ENCODE peak calls at places on chromosomes 1 and 21, in ten cellular contexts. One of them, this sample, is unnamed.

GRCh38 chr1:161739865-161740566 is 9.6 kb upstream of the DUSP12 start:
- DNase-seq in stimulated activated CD4-positive, alpha-beta T cell treated with anti-CD3 and anti-CD28 coated beads, Interleukin-4, amount 100 ng/mL, for 1 hour: no peak
- DNase-seq in activated CD8-positive, alpha-beta memory T cell treated with anti-CD3 and anti-CD28 coated beads for 24 hours: no peak
- DNase-seq in LNCaP clone FGC: no peak
- DNase-seq in foreskin fibroblast: no peak
- DNase-seq in WTC11: no peak
- DNase-seq in mucosa of descending colon: peak
- DNase-seq in iPS DF 6.9: no peak
- DNase-seq in ELF-1: no peak
- DNase-seq in activated T-cell treated with anti-CD3 and anti-CD28 coated beads for 1 hour: no peak
- DNase-seq in this sample: no peak

GRCh38 chr1:234554478-234555311 is 55.3 kb downstream of the IRF2BP2 start:
- DNase-seq in iPS DF 6.9: no peak
- DNase-seq in activated CD8-positive, alpha-beta memory T cell treated with anti-CD3 and anti-CD28 coated beads for 24 hours: no peak
- DNase-seq in activated T-cell treated with anti-CD3 and anti-CD28 coated beads for 1 hour: no peak
- DNase-seq in foreskin fibroblast: no peak
- DNase-seq in mucosa of descending colon: no peak
- DNase-seq in WTC11: no peak
- DNase-seq in stimulated activated CD4-positive, alpha-beta T cell treated with anti-CD3 and anti-CD28 coated beads, Interleukin-4, amount 100 ng/mL, for 1 hour: no peak
- DNase-seq in ELF-1: peak
- DNase-seq in LNCaP clone FGC: no peak
- DNase-seq in this sample: no peak

GRCh38 chr1:203216274-203217138 is 13.0 kb downstream of the CHIT1 start:
- DNase-seq in foreskin fibroblast: peak
- DNase-seq in activated CD8-positive, alpha-beta memory T cell treated with anti-CD3 and anti-CD28 coated beads for 24 hours: peak
- DNase-seq in WTC11: peak
- DNase-seq in activated T-cell treated with anti-CD3 and anti-CD28 coated beads for 1 hour: peak
- DNase-seq in iPS DF 6.9: peak
- DNase-seq in mucosa of descending colon: peak
- DNase-seq in ELF-1: peak
- DNase-seq in LNCaP clone FGC: peak
- DNase-seq in stimulated activated CD4-positive, alpha-beta T cell treated with anti-CD3 and anti-CD28 coated beads, Interleukin-4, amount 100 ng/mL, for 1 hour: peak
- DNase-seq in this sample: peak

GRCh38 chr1:54310439-54311328 is 95.5 kb downstream of the SSBP3 start:
- DNase-seq in mucosa of descending colon: peak
- DNase-seq in activated T-cell treated with anti-CD3 and anti-CD28 coated beads for 1 hour: no peak
- DNase-seq in WTC11: peak
- DNase-seq in ELF-1: peak
- DNase-seq in activated CD8-positive, alpha-beta memory T cell treated with anti-CD3 and anti-CD28 coated beads for 24 hours: no peak
- DNase-seq in iPS DF 6.9: peak
- DNase-seq in foreskin fibroblast: no peak
- DNase-seq in stimulated activated CD4-positive, alpha-beta T cell treated with anti-CD3 and anti-CD28 coated beads, Interleukin-4, amount 100 ng/mL, for 1 hour: peak
- DNase-seq in LNCaP clone FGC: no peak
- DNase-seq in this sample: peak

GRCh38 chr1:74161494-74161893 is 36.5 kb downstream of the LRRIQ3 start:
- DNase-seq in foreskin fibroblast: no peak
- DNase-seq in ELF-1: no peak
- DNase-seq in stimulated activated CD4-positive, alpha-beta T cell treated with anti-CD3 and anti-CD28 coated beads, Interleukin-4, amount 100 ng/mL, for 1 hour: no peak
- DNase-seq in LNCaP clone FGC: no peak
- DNase-seq in activated CD8-positive, alpha-beta memory T cell treated with anti-CD3 and anti-CD28 coated beads for 24 hours: no peak
- DNase-seq in iPS DF 6.9: no peak
- DNase-seq in WTC11: no peak
- DNase-seq in mucosa of descending colon: no peak
- DNase-seq in activated T-cell treated with anti-CD3 and anti-CD28 coated beads for 1 hour: no peak
- DNase-seq in this sample: no peak

GRCh38 chr1:91846007-91846620 is 39.8 kb downstream of the TGFBR3 start:
- DNase-seq in mucosa of descending colon: peak
- DNase-seq in foreskin fibroblast: peak
- DNase-seq in iPS DF 6.9: no peak
- DNase-seq in ELF-1: peak
- DNase-seq in activated CD8-positive, alpha-beta memory T cell treated with anti-CD3 and anti-CD28 coated beads for 24 hours: no peak
- DNase-seq in activated T-cell treated with anti-CD3 and anti-CD28 coated beads for 1 hour: no peak
- DNase-seq in LNCaP clone FGC: peak
- DNase-seq in WTC11: no peak
- DNase-seq in stimulated activated CD4-positive, alpha-beta T cell treated with anti-CD3 and anti-CD28 coated beads, Interleukin-4, amount 100 ng/mL, for 1 hour: no peak
- DNase-seq in this sample: peak

GRCh38 chr1:51576923-51577322 is 40.0 kb upstream of the OSBPL9 start:
- DNase-seq in WTC11: no peak
- DNase-seq in LNCaP clone FGC: no peak
- DNase-seq in mucosa of descending colon: no peak
- DNase-seq in activated T-cell treated with anti-CD3 and anti-CD28 coated beads for 1 hour: no peak
- DNase-seq in ELF-1: no peak
- DNase-seq in stimulated activated CD4-positive, alpha-beta T cell treated with anti-CD3 and anti-CD28 coated beads, Interleukin-4, amount 100 ng/mL, for 1 hour: no peak
- DNase-seq in foreskin fibroblast: no peak
- DNase-seq in iPS DF 6.9: no peak
- DNase-seq in activated CD8-positive, alpha-beta memory T cell treated with anti-CD3 and anti-CD28 coated beads for 24 hours: no peak
- DNase-seq in this sample: no peak

GRCh38 chr1:941588-942383 is 17.3 kb downstream of the NOC2L start:
- DNase-seq in mucosa of descending colon: peak
- DNase-seq in iPS DF 6.9: no peak
- DNase-seq in foreskin fibroblast: peak
- DNase-seq in activated T-cell treated with anti-CD3 and anti-CD28 coated beads for 1 hour: no peak
- DNase-seq in ELF-1: peak
- DNase-seq in WTC11: peak
- DNase-seq in stimulated activated CD4-positive, alpha-beta T cell treated with anti-CD3 and anti-CD28 coated beads, Interleukin-4, amount 100 ng/mL, for 1 hour: no peak
- DNase-seq in LNCaP clone FGC: no peak
- DNase-seq in activated CD8-positive, alpha-beta memory T cell treated with anti-CD3 and anti-CD28 coated beads for 24 hours: no peak
- DNase-seq in this sample: peak

GRCh38 chr1:53135735-53136114 is 6.7 kb downstream of the SLC1A7 start:
- DNase-seq in WTC11: no peak
- DNase-seq in mucosa of descending colon: peak
- DNase-seq in LNCaP clone FGC: no peak
- DNase-seq in ELF-1: no peak
- DNase-seq in activated CD8-positive, alpha-beta memory T cell treated with anti-CD3 and anti-CD28 coated beads for 24 hours: no peak
- DNase-seq in iPS DF 6.9: no peak
- DNase-seq in activated T-cell treated with anti-CD3 and anti-CD28 coated beads for 1 hour: no peak
- DNase-seq in foreskin fibroblast: peak
- DNase-seq in stimulated activated CD4-positive, alpha-beta T cell treated with anti-CD3 and anti-CD28 coated beads, Interleukin-4, amount 100 ng/mL, for 1 hour: no peak
- DNase-seq in this sample: no peak

GRCh38 chr1:161305872-161306519 is 3.8 kb downstream of the MPZ start:
- DNase-seq in WTC11: peak
- DNase-seq in LNCaP clone FGC: no peak
- DNase-seq in stimulated activated CD4-positive, alpha-beta T cell treated with anti-CD3 and anti-CD28 coated beads, Interleukin-4, amount 100 ng/mL, for 1 hour: peak
- DNase-seq in iPS DF 6.9: peak
- DNase-seq in mucosa of descending colon: peak
- DNase-seq in activated T-cell treated with anti-CD3 and anti-CD28 coated beads for 1 hour: peak
- DNase-seq in ELF-1: peak
- DNase-seq in activated CD8-positive, alpha-beta memory T cell treated with anti-CD3 and anti-CD28 coated beads for 24 hours: peak
- DNase-seq in foreskin fibroblast: peak
- DNase-seq in this sample: peak

GRCh38 chr1:241688940-241689368 is 36.9 kb downstream of the WDR64 start:
- DNase-seq in stimulated activated CD4-positive, alpha-beta T cell treated with anti-CD3 and anti-CD28 coated beads, Interleukin-4, amount 100 ng/mL, for 1 hour: no peak
- DNase-seq in iPS DF 6.9: no peak
- DNase-seq in activated CD8-positive, alpha-beta memory T cell treated with anti-CD3 and anti-CD28 coated beads for 24 hours: no peak
- DNase-seq in activated T-cell treated with anti-CD3 and anti-CD28 coated beads for 1 hour: no peak
- DNase-seq in mucosa of descending colon: no peak
- DNase-seq in LNCaP clone FGC: no peak
- DNase-seq in WTC11: no peak
- DNase-seq in foreskin fibroblast: peak
- DNase-seq in ELF-1: peak
- DNase-seq in this sample: no peak

GRCh38 chr1:248696261-248696660 is 6.3 kb downstream of the OR14I1 start:
- DNase-seq in activated CD8-positive, alpha-beta memory T cell treated with anti-CD3 and anti-CD28 coated beads for 24 hours: no peak
- DNase-seq in stimulated activated CD4-positive, alpha-beta T cell treated with anti-CD3 and anti-CD28 coated beads, Interleukin-4, amount 100 ng/mL, for 1 hour: no peak
- DNase-seq in activated T-cell treated with anti-CD3 and anti-CD28 coated beads for 1 hour: no peak
- DNase-seq in iPS DF 6.9: no peak
- DNase-seq in foreskin fibroblast: no peak
- DNase-seq in WTC11: no peak
- DNase-seq in LNCaP clone FGC: no peak
- DNase-seq in mucosa of descending colon: peak
- DNase-seq in ELF-1: no peak
- DNase-seq in this sample: no peak

GRCh38 chr21:45467221-45467779 is 62.3 kb downstream of the COL18A1 start:
- DNase-seq in foreskin fibroblast: no peak
- DNase-seq in mucosa of descending colon: no peak
- DNase-seq in activated T-cell treated with anti-CD3 and anti-CD28 coated beads for 1 hour: no peak
- DNase-seq in iPS DF 6.9: no peak
- DNase-seq in ELF-1: no peak
- DNase-seq in stimulated activated CD4-positive, alpha-beta T cell treated with anti-CD3 and anti-CD28 coated beads, Interleukin-4, amount 100 ng/mL, for 1 hour: no peak
- DNase-seq in LNCaP clone FGC: no peak
- DNase-seq in activated CD8-positive, alpha-beta memory T cell treated with anti-CD3 and anti-CD28 coated beads for 24 hours: no peak
- DNase-seq in WTC11: no peak
- DNase-seq in this sample: no peak

GRCh38 chr1:202046227-202046626 is 35.8 kb downstream of the ELF3 start:
- DNase-seq in WTC11: no peak
- DNase-seq in stimulated activated CD4-positive, alpha-beta T cell treated with anti-CD3 and anti-CD28 coated beads, Interleukin-4, amount 100 ng/mL, for 1 hour: no peak
- DNase-seq in mucosa of descending colon: peak
- DNase-seq in iPS DF 6.9: no peak
- DNase-seq in activated CD8-positive, alpha-beta memory T cell treated with anti-CD3 and anti-CD28 coated beads for 24 hours: no peak
- DNase-seq in foreskin fibroblast: no peak
- DNase-seq in ELF-1: no peak
- DNase-seq in activated T-cell treated with anti-CD3 and anti-CD28 coated beads for 1 hour: no peak
- DNase-seq in LNCaP clone FGC: peak
- DNase-seq in this sample: peak

GRCh38 chr21:29546071-29546470 is 247.3 kb downstream of the BACH1 start:
- DNase-seq in WTC11: no peak
- DNase-seq in activated T-cell treated with anti-CD3 and anti-CD28 coated beads for 1 hour: no peak
- DNase-seq in activated CD8-positive, alpha-beta memory T cell treated with anti-CD3 and anti-CD28 coated beads for 24 hours: no peak
- DNase-seq in mucosa of descending colon: no peak
- DNase-seq in stimulated activated CD4-positive, alpha-beta T cell treated with anti-CD3 and anti-CD28 coated beads, Interleukin-4, amount 100 ng/mL, for 1 hour: no peak
- DNase-seq in iPS DF 6.9: no peak
- DNase-seq in foreskin fibroblast: no peak
- DNase-seq in LNCaP clone FGC: no peak
- DNase-seq in ELF-1: no peak
- DNase-seq in this sample: no peak

GRCh38 chr1:183191833-183192232 is 5.8 kb downstream of the LAMC2 start:
- DNase-seq in foreskin fibroblast: peak
- DNase-seq in stimulated activated CD4-positive, alpha-beta T cell treated with anti-CD3 and anti-CD28 coated beads, Interleukin-4, amount 100 ng/mL, for 1 hour: no peak
- DNase-seq in mucosa of descending colon: no peak
- DNase-seq in activated CD8-positive, alpha-beta memory T cell treated with anti-CD3 and anti-CD28 coated beads for 24 hours: no peak
- DNase-seq in iPS DF 6.9: no peak
- DNase-seq in LNCaP clone FGC: no peak
- DNase-seq in WTC11: no peak
- DNase-seq in activated T-cell treated with anti-CD3 and anti-CD28 coated beads for 1 hour: no peak
- DNase-seq in ELF-1: no peak
- DNase-seq in this sample: no peak

GRCh38 chr1:245016700-245017099 is 138.1 kb upstream of the KIF26B start:
- DNase-seq in mucosa of descending colon: no peak
- DNase-seq in LNCaP clone FGC: peak
- DNase-seq in activated T-cell treated with anti-CD3 and anti-CD28 coated beads for 1 hour: no peak
- DNase-seq in stimulated activated CD4-positive, alpha-beta T cell treated with anti-CD3 and anti-CD28 coated beads, Interleukin-4, amount 100 ng/mL, for 1 hour: no peak
- DNase-seq in iPS DF 6.9: no peak
- DNase-seq in foreskin fibroblast: no peak
- DNase-seq in ELF-1: no peak
- DNase-seq in activated CD8-positive, alpha-beta memory T cell treated with anti-CD3 and anti-CD28 coated beads for 24 hours: no peak
- DNase-seq in WTC11: no peak
- DNase-seq in this sample: no peak

GRCh38 chr1:65881070-65881594 is 88.4 kb downstream of the PDE4B start:
- DNase-seq in WTC11: no peak
- DNase-seq in ELF-1: no peak
- DNase-seq in activated T-cell treated with anti-CD3 and anti-CD28 coated beads for 1 hour: no peak
- DNase-seq in mucosa of descending colon: no peak
- DNase-seq in activated CD8-positive, alpha-beta memory T cell treated with anti-CD3 and anti-CD28 coated beads for 24 hours: no peak
- DNase-seq in iPS DF 6.9: no peak
- DNase-seq in LNCaP clone FGC: no peak
- DNase-seq in stimulated activated CD4-positive, alpha-beta T cell treated with anti-CD3 and anti-CD28 coated beads, Interleukin-4, amount 100 ng/mL, for 1 hour: no peak
- DNase-seq in foreskin fibroblast: no peak
- DNase-seq in this sample: no peak

GRCh38 chr1:62438163-62438562 is 1.3 kb downstream of the USP1 start:
- DNase-seq in stimulated activated CD4-positive, alpha-beta T cell treated with anti-CD3 and anti-CD28 coated beads, Interleukin-4, amount 100 ng/mL, for 1 hour: no peak
- DNase-seq in activated CD8-positive, alpha-beta memory T cell treated with anti-CD3 and anti-CD28 coated beads for 24 hours: no peak
- DNase-seq in activated T-cell treated with anti-CD3 and anti-CD28 coated beads for 1 hour: no peak
- DNase-seq in iPS DF 6.9: no peak
- DNase-seq in LNCaP clone FGC: no peak
- DNase-seq in ELF-1: no peak
- DNase-seq in mucosa of descending colon: no peak
- DNase-seq in foreskin fibroblast: no peak
- DNase-seq in WTC11: no peak
- DNase-seq in this sample: no peak

GRCh38 chr1:1230656-1231399 is 973 bp downstream of the SDF4 start:
- DNase-seq in iPS DF 6.9: no peak
- DNase-seq in foreskin fibroblast: peak
- DNase-seq in WTC11: no peak
- DNase-seq in LNCaP clone FGC: peak
- DNase-seq in stimulated activated CD4-positive, alpha-beta T cell treated with anti-CD3 and anti-CD28 coated beads, Interleukin-4, amount 100 ng/mL, for 1 hour: no peak
- DNase-seq in activated T-cell treated with anti-CD3 and anti-CD28 coated beads for 1 hour: no peak
- DNase-seq in ELF-1: no peak
- DNase-seq in activated CD8-positive, alpha-beta memory T cell treated with anti-CD3 and anti-CD28 coated beads for 24 hours: no peak
- DNase-seq in mucosa of descending colon: peak
- DNase-seq in this sample: no peak

GRCh38 chr21:32702702-32703101 is 25.1 kb downstream of the SYNJ1 start:
- DNase-seq in activated CD8-positive, alpha-beta memory T cell treated with anti-CD3 and anti-CD28 coated beads for 24 hours: no peak
- DNase-seq in ELF-1: no peak
- DNase-seq in WTC11: no peak
- DNase-seq in activated T-cell treated with anti-CD3 and anti-CD28 coated beads for 1 hour: no peak
- DNase-seq in iPS DF 6.9: no peak
- DNase-seq in stimulated activated CD4-positive, alpha-beta T cell treated with anti-CD3 and anti-CD28 coated beads, Interleukin-4, amount 100 ng/mL, for 1 hour: no peak
- DNase-seq in mucosa of descending colon: no peak
- DNase-seq in LNCaP clone FGC: no peak
- DNase-seq in foreskin fibroblast: peak
- DNase-seq in this sample: no peak

GRCh38 chr1:83583351-83584014 is 415.4 kb downstream of the TTLL7 start:
- DNase-seq in ELF-1: no peak
- DNase-seq in mucosa of descending colon: peak
- DNase-seq in stimulated activated CD4-positive, alpha-beta T cell treated with anti-CD3 and anti-CD28 coated beads, Interleukin-4, amount 100 ng/mL, for 1 hour: peak
- DNase-seq in foreskin fibroblast: peak
- DNase-seq in WTC11: peak
- DNase-seq in activated T-cell treated with anti-CD3 and anti-CD28 coated beads for 1 hour: no peak
- DNase-seq in iPS DF 6.9: no peak
- DNase-seq in LNCaP clone FGC: no peak
- DNase-seq in activated CD8-positive, alpha-beta memory T cell treated with anti-CD3 and anti-CD28 coated beads for 24 hours: no peak
- DNase-seq in this sample: no peak

GRCh38 chr1:213120386-213120785 is 69.3 kb downstream of the RPS6KC1 start:
- DNase-seq in activated T-cell treated with anti-CD3 and anti-CD28 coated beads for 1 hour: no peak
- DNase-seq in activated CD8-positive, alpha-beta memory T cell treated with anti-CD3 and anti-CD28 coated beads for 24 hours: no peak
- DNase-seq in ELF-1: no peak
- DNase-seq in iPS DF 6.9: no peak
- DNase-seq in LNCaP clone FGC: no peak
- DNase-seq in WTC11: no peak
- DNase-seq in foreskin fibroblast: no peak
- DNase-seq in stimulated activated CD4-positive, alpha-beta T cell treated with anti-CD3 and anti-CD28 coated beads, Interleukin-4, amount 100 ng/mL, for 1 hour: no peak
- DNase-seq in mucosa of descending colon: no peak
- DNase-seq in this sample: no peak

GRCh38 chr21:38032402-38032801 is 116.1 kb upstream of the KCNJ6 start:
- DNase-seq in activated T-cell treated with anti-CD3 and anti-CD28 coated beads for 1 hour: no peak
- DNase-seq in activated CD8-positive, alpha-beta memory T cell treated with anti-CD3 and anti-CD28 coated beads for 24 hours: no peak
- DNase-seq in foreskin fibroblast: no peak
- DNase-seq in stimulated activated CD4-positive, alpha-beta T cell treated with anti-CD3 and anti-CD28 coated beads, Interleukin-4, amount 100 ng/mL, for 1 hour: no peak
- DNase-seq in iPS DF 6.9: no peak
- DNase-seq in ELF-1: no peak
- DNase-seq in LNCaP clone FGC: no peak
- DNase-seq in WTC11: no peak
- DNase-seq in mucosa of descending colon: no peak
- DNase-seq in this sample: no peak

GRCh38 chr1:202234331-202235002 is 40.9 kb downstream of the LGR6 start:
- DNase-seq in mucosa of descending colon: no peak
- DNase-seq in iPS DF 6.9: no peak
- DNase-seq in LNCaP clone FGC: no peak
- DNase-seq in activated CD8-positive, alpha-beta memory T cell treated with anti-CD3 and anti-CD28 coated beads for 24 hours: no peak
- DNase-seq in foreskin fibroblast: no peak
- DNase-seq in activated T-cell treated with anti-CD3 and anti-CD28 coated beads for 1 hour: no peak
- DNase-seq in ELF-1: no peak
- DNase-seq in WTC11: no peak
- DNase-seq in stimulated activated CD4-positive, alpha-beta T cell treated with anti-CD3 and anti-CD28 coated beads, Interleukin-4, amount 100 ng/mL, for 1 hour: no peak
- DNase-seq in this sample: no peak

GRCh38 chr1:56755911-56756310 is 63.3 kb downstream of the FYB2 start:
- DNase-seq in WTC11: no peak
- DNase-seq in stimulated activated CD4-positive, alpha-beta T cell treated with anti-CD3 and anti-CD28 coated beads, Interleukin-4, amount 100 ng/mL, for 1 hour: no peak
- DNase-seq in activated T-cell treated with anti-CD3 and anti-CD28 coated beads for 1 hour: no peak
- DNase-seq in iPS DF 6.9: no peak
- DNase-seq in foreskin fibroblast: no peak
- DNase-seq in activated CD8-positive, alpha-beta memory T cell treated with anti-CD3 and anti-CD28 coated beads for 24 hours: no peak
- DNase-seq in mucosa of descending colon: no peak
- DNase-seq in LNCaP clone FGC: no peak
- DNase-seq in ELF-1: no peak
- DNase-seq in this sample: no peak

GRCh38 chr1:116123837-116124533 is 12.8 kb downstream of the MAB21L3 start:
- DNase-seq in stimulated activated CD4-positive, alpha-beta T cell treated with anti-CD3 and anti-CD28 coated beads, Interleukin-4, amount 100 ng/mL, for 1 hour: no peak
- DNase-seq in mucosa of descending colon: peak
- DNase-seq in activated T-cell treated with anti-CD3 and anti-CD28 coated beads for 1 hour: no peak
- DNase-seq in WTC11: no peak
- DNase-seq in ELF-1: no peak
- DNase-seq in foreskin fibroblast: no peak
- DNase-seq in activated CD8-positive, alpha-beta memory T cell treated with anti-CD3 and anti-CD28 coated beads for 24 hours: no peak
- DNase-seq in iPS DF 6.9: no peak
- DNase-seq in LNCaP clone FGC: peak
- DNase-seq in this sample: no peak

GRCh38 chr1:21703318-21703963 is 34.3 kb upstream of the RAP1GAP start:
- DNase-seq in mucosa of descending colon: peak
- DNase-seq in activated T-cell treated with anti-CD3 and anti-CD28 coated beads for 1 hour: no peak
- DNase-seq in activated CD8-positive, alpha-beta memory T cell treated with anti-CD3 and anti-CD28 coated beads for 24 hours: no peak
- DNase-seq in WTC11: no peak
- DNase-seq in stimulated activated CD4-positive, alpha-beta T cell treated with anti-CD3 and anti-CD28 coated beads, Interleukin-4, amount 100 ng/mL, for 1 hour: no peak
- DNase-seq in LNCaP clone FGC: no peak
- DNase-seq in ELF-1: peak
- DNase-seq in iPS DF 6.9: no peak
- DNase-seq in foreskin fibroblast: peak
- DNase-seq in this sample: peak